ENCODE peak calls at places on chromosome 10, in five cellular contexts. T, Q, X, C and B are unnamed samples.

GRCh38 chr10:4663162-4663992 is 162.6 kb upstream of the AKR1E2 start:
- DNase-seq in C (peak), Q (no peak), X (peak), T (no peak), B (no peak)

GRCh38 chr10:29618341-29619171 is 16.2 kb downstream of the SVIL start:
- DNase-seq in Q (no peak), C (no peak), T (peak), X (no peak), B (peak)

GRCh38 chr10:111316607-111317006 is 239.8 kb downstream of the ADRA2A start:
- DNase-seq in X (no peak), C (no peak), T (no peak), Q (no peak), B (no peak)

GRCh38 chr10:15515207-15515606 is 144.1 kb upstream of the FAM171A1 start:
- DNase-seq in Q (no peak), X (no peak), T (no peak), C (no peak), B (peak)

GRCh38 chr10:73095479-73096021 is 1.1 kb downstream of the P4HA1 start:
- DNase-seq in X (peak), C (peak), T (peak), Q (no peak), B (no peak)

GRCh38 chr10:670990-671389 is 18.5 kb downstream of the DIP2C start:
- DNase-seq in X (no peak), C (no peak), T (no peak), Q (no peak), B (no peak)

GRCh38 chr10:32417906-32418547 is 27.9 kb upstream of the CCDC7 start:
- DNase-seq in C (peak), Q (no peak), T (no peak), X (no peak), B (no peak)

GRCh38 chr10:15211464-15211979 is 43.0 kb upstream of the NMT2 start:
- DNase-seq in C (peak), T (no peak), Q (no peak), X (peak), B (no peak)

GRCh38 chr10:127345231-127345965 is 149.0 kb upstream of the INSYN2A start:
- DNase-seq in T (no peak), C (no peak), Q (no peak), X (no peak), B (no peak)

GRCh38 chr10:30984563-30985328 is 46.9 kb downstream of the ZNF438 start:
- DNase-seq in T (no peak), Q (no peak), X (no peak), C (no peak), B (no peak)

GRCh38 chr10:101903827-101904520 is 60.4 kb upstream of the KCNIP2 start:
- DNase-seq in T (no peak), X (peak), C (no peak), Q (no peak), B (no peak)

GRCh38 chr10:99658622-99659030 is 683 bp upstream of the ENTPD7 start:
- DNase-seq in C (no peak), X (peak), Q (peak), T (peak), B (peak)

GRCh38 chr10:102712843-102713242 is 1.4 kb downstream of the ARL3 start:
- DNase-seq in T (no peak), Q (no peak), X (no peak), C (no peak), B (no peak)

GRCh38 chr10:48948631-48949030 is 9.0 kb upstream of the LRRC18 start:
- DNase-seq in Q (no peak), X (no peak), T (no peak), C (no peak), B (no peak)

GRCh38 chr10:49115015-49115795 is at the start of gene VSTM4:
- DNase-seq in Q (no peak), C (no peak), T (no peak), X (no peak), B (no peak)

GRCh38 chr10:114061148-114061547 is 17.5 kb downstream of the ADRB1 start:
- DNase-seq in X (no peak), Q (no peak), C (no peak), T (no peak), B (no peak)

GRCh38 chr10:31381766-31382316 is 62.8 kb downstream of the ZEB1 start:
- DNase-seq in Q (no peak), X (no peak), T (no peak), C (no peak), B (no peak)

GRCh38 chr10:118339096-118339495 is 3.0 kb downstream of the FAM204A start:
- DNase-seq in Q (no peak), T (no peak), C (no peak), X (no peak), B (no peak)

GRCh38 chr10:102814456-102814871 is 22.7 kb downstream of the CYP17A1 start:
- DNase-seq in X (no peak), T (no peak), C (no peak), Q (no peak), B (no peak)

GRCh38 chr10:82464419-82464818 is 589.4 kb downstream of the NRG3 start:
- DNase-seq in T (no peak), Q (no peak), C (no peak), X (no peak), B (no peak)

GRCh38 chr10:128576916-128577670 is 450.9 kb upstream of the MKI67 start:
- DNase-seq in C (no peak), Q (no peak), X (no peak), T (no peak), B (no peak)

GRCh38 chr10:117653170-117653515 is 110.6 kb downstream of the EMX2 start:
- DNase-seq in X (peak), C (no peak), T (no peak), Q (no peak), B (no peak)